ENCODE peak calls at places on chromosomes 11 and 22, in four cellular contexts. C is activated CD4-positive, alpha-beta T cell treated with anti-CD3 and anti-CD28 coated beads, Interleukin-2, amount 50 U/mL, for 1 hour; O is LHCN-M2; W is tibial nerve. B is an unnamed sample.

GRCh38 chr11:100830295-100830694 is 143.2 kb downstream of the ARHGAP42 start:
- DNase-seq in C (no peak), O (no peak), W (no peak), B (no peak)

GRCh38 chr22:27283714-27284113 is 517.8 kb downstream of the MN1 start:
- DNase-seq in C (no peak), W (no peak), O (no peak), B (peak; percentile 20)

GRCh38 chr11:74142624-74143023 is 28.2 kb downstream of the C2CD3 start:
- DNase-seq in O (peak; percentile 52), W (no peak), C (no peak), B (no peak)

GRCh38 chr11:15276616-15277015 is 161.9 kb downstream of the INSC start:
- DNase-seq in W (no peak), C (no peak), O (peak; percentile 11), B (no peak)

GRCh38 chr11:63917685-63918523 is 940 bp upstream of the RCOR2 start:
- DNase-seq in O (no peak), C (peak; percentile 35), W (no peak), B (peak; percentile 82)

GRCh38 chr11:8004008-8004407 is 16.9 kb downstream of the EIF3F start:
- DNase-seq in O (no peak), C (no peak), W (no peak), B (no peak)

GRCh38 chr11:110349109-110349996 is 52.9 kb upstream of the RDX start:
- DNase-seq in O (no peak), W (no peak), C (no peak), B (no peak)

GRCh38 chr22:19880786-19881569 is 26.3 kb upstream of the GNB1L start:
- DNase-seq in W (peak; percentile 38), C (no peak), O (peak; percentile 97), B (no peak)

GRCh38 chr11:46278387-46279173 is 1.1 kb downstream of the CREB3L1 start:
- DNase-seq in O (peak; percentile 65), C (peak; percentile 33), W (no peak), B (no peak)

GRCh38 chr11:14727215-14727614 is 83.6 kb downstream of the PDE3B start:
- DNase-seq in W (no peak), O (no peak), C (no peak), B (no peak)

GRCh38 chr11:3199537-3200295 is 18.9 kb downstream of the MRGPRG start:
- DNase-seq in C (no peak), W (no peak), O (no peak), B (no peak)

GRCh38 chr11:119999220-119999619 is 138.7 kb downstream of the TRIM29 start:
- DNase-seq in O (no peak), W (no peak), C (no peak), B (no peak)

GRCh38 chr22:17149073-17149815 is 9.8 kb downstream of the HDHD5 start:
- DNase-seq in W (no peak), C (no peak), O (no peak), B (no peak)

GRCh38 chr11:65853249-65853979 is 4.6 kb downstream of the CFL1 start:
- DNase-seq in O (no peak), W (no peak), C (no peak), B (peak; percentile 18)

GRCh38 chr22:44505796-44506354 is 7.8 kb upstream of the RTL6 start:
- DNase-seq in C (no peak), W (no peak), O (peak; percentile 51), B (no peak)

GRCh38 chr11:46917109-46918086 is 952 bp downstream of the LRP4 start:
- DNase-seq in W (no peak), C (no peak), O (no peak), B (no peak)

GRCh38 chr11:88406871-88407270 is 69.3 kb upstream of the CTSC start:
- DNase-seq in O (no peak), C (no peak), W (no peak), B (no peak)

GRCh38 chr22:23256986-23257888 is 76.9 kb downstream of the BCR start:
- DNase-seq in W (peak; percentile 73), O (peak; percentile 9), C (no peak), B (no peak)

GRCh38 chr22:26713823-26714449 is 56.5 kb downstream of the MIAT start:
- DNase-seq in C (no peak), W (no peak), O (peak; percentile 64), B (no peak)